ENCODE peak calls at places on chromosomes 2 and 18, in six cellular contexts. J is K562, I is spleen, M is GM23338, K is sigmoid colon, Z is suprapubic skin. V is an unnamed sample.

GRCh38 chr18:65568866-65569265 is 181.9 kb upstream of the CDH7 start:
- DNase-seq in J (no peak), I (no peak), M (no peak), K (no peak), Z (no peak), V (no peak)

GRCh38 chr2:156892449-156893335 is 364.8 kb upstream of the GALNT5 start:
- DNase-seq in J (peak; percentile 53), I (no peak), M (peak; percentile 77), K (no peak), Z (no peak), V (peak; percentile 46)

GRCh38 chr18:42373584-42373983 is 418.6 kb downstream of the PIK3C3 start:
- DNase-seq in J (no peak), I (no peak), M (no peak), K (no peak), Z (no peak), V (no peak)

GRCh38 chr2:174615951-174616436 is 18.4 kb upstream of the WIPF1 start:
- DNase-seq in J (no peak), I (no peak), M (no peak), K (no peak), Z (no peak), V (peak; percentile 54)

GRCh38 chr2:205925373-205926337 is 160.3 kb downstream of the INO80D start:
- DNase-seq in J (peak; percentile 61), I (peak; percentile 94), M (peak; percentile 86), K (peak; percentile 92), Z (peak; percentile 79), V (peak; percentile 79)

GRCh38 chr2:241891988-241892298 is 22.4 kb downstream of the RTP5 start:
- DNase-seq in J (no peak), I (no peak), M (no peak), K (no peak), Z (no peak), V (no peak)

GRCh38 chr2:106108351-106108750 is 85.8 kb downstream of the UXS1 start:
- DNase-seq in J (no peak), I (no peak), M (no peak), K (no peak), Z (no peak), V (peak; percentile 19)

GRCh38 chr2:238171575-238172187 is 12.9 kb downstream of the ERFE start:
- DNase-seq in J (no peak), I (no peak), M (no peak), K (no peak), Z (no peak), V (no peak)

GRCh38 chr2:235263205-235264120 is 230.4 kb upstream of the AGAP1 start:
- DNase-seq in J (peak; percentile 8), I (no peak), M (peak; percentile 11), K (peak; percentile 90), Z (peak; percentile 87), V (peak; percentile 76)

GRCh38 chr2:186379052-186379451 is 107.0 kb upstream of the ZC3H15 start:
- DNase-seq in J (peak; percentile 55), I (no peak), M (no peak), K (no peak), Z (no peak), V (no peak)

GRCh38 chr2:48016620-48017019 is 110.3 kb upstream of the FBXO11 start:
- DNase-seq in J (peak; percentile 31), I (no peak), M (peak; percentile 89), K (no peak), Z (no peak), V (no peak)

GRCh38 chr18:46411191-46411590 is 245.8 kb downstream of the LOXHD1 start:
- DNase-seq in J (no peak), I (no peak), M (no peak), K (no peak), Z (no peak), V (no peak)

GRCh38 chr2:209556354-209556961 is 132.6 kb downstream of the MAP2 start:
- DNase-seq in J (no peak), I (no peak), M (peak; percentile 47), K (no peak), Z (no peak), V (peak; percentile 70)

GRCh38 chr18:6270791-6271216 is 143.9 kb downstream of the L3MBTL4 start:
- DNase-seq in J (no peak), I (no peak), M (no peak), K (no peak), Z (no peak), V (no peak)

GRCh38 chr2:239551206-239551605 is 150.4 kb upstream of the HDAC4 start:
- DNase-seq in J (no peak), I (peak; percentile 29), M (no peak), K (peak; percentile 9), Z (peak; percentile 10), V (no peak)

GRCh38 chr18:54950221-54950620 is 9.0 kb downstream of the CCDC68 start:
- DNase-seq in J (no peak), I (no peak), M (no peak), K (no peak), Z (no peak), V (no peak)

GRCh38 chr2:26521054-26521912 is 43.4 kb upstream of the OTOF start:
- DNase-seq in J (peak; percentile 70), I (peak; percentile 67), M (peak; percentile 83), K (peak; percentile 39), Z (peak; percentile 28), V (no peak)

GRCh38 chr2:38279201-38279600 is 97.9 kb downstream of the ATL2 start:
- DNase-seq in J (no peak), I (no peak), M (no peak), K (no peak), Z (no peak), V (no peak)

GRCh38 chr2:48952071-48952604 is 196.6 kb upstream of the LHCGR start:
- DNase-seq in J (no peak), I (no peak), M (no peak), K (no peak), Z (no peak), V (no peak)

GRCh38 chr18:70671889-70672551 is 383.2 kb downstream of the SOCS6 start:
- DNase-seq in J (no peak), I (no peak), M (no peak), K (no peak), Z (no peak), V (no peak)

GRCh38 chr2:139214806-139215205 is 434.6 kb upstream of the NXPH2 start:
- DNase-seq in J (no peak), I (no peak), M (no peak), K (no peak), Z (no peak), V (no peak)

GRCh38 chr2:143936758-143937562 is 583.0 kb downstream of the ZEB2 start:
- DNase-seq in J (no peak), I (peak; percentile 81), M (peak; percentile 81), K (peak; percentile 61), Z (peak; percentile 59), V (peak; percentile 48)

DNA sequence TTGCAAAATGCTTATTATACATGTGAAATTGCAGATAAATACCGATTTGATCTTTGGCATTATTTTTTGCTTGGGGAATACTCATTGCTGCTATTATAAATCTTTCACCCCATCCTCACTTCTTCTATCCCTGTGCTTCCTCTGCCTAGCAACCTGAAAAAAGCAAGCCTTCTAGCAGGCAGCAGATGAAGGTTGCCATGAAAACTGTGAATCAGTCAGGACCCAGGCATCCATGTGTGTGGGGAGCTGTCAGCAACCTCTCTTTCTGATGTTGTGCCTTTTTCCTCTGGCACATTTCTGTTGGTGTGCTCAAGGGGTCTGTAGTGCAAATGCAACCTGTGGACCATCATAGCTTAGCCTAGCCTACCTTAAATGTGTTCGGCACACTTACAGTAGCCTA is 364.2 kb downstream of the LRRTM1 start:
- DNase-seq in J (no peak), I (no peak), M (no peak), K (no peak), Z (no peak), V (no peak)
- H3K4me1 ChIP-seq in J (no peaks in the 10 kb centered on the region), I (no peaks in the 10 kb centered on the region), M (peaks cover 10% of the 10 kb centered on the region), K (no peaks in the 10 kb centered on the region), Z (no peaks in the 10 kb centered on the region), V (no peaks in the 10 kb centered on the region)

DNA sequence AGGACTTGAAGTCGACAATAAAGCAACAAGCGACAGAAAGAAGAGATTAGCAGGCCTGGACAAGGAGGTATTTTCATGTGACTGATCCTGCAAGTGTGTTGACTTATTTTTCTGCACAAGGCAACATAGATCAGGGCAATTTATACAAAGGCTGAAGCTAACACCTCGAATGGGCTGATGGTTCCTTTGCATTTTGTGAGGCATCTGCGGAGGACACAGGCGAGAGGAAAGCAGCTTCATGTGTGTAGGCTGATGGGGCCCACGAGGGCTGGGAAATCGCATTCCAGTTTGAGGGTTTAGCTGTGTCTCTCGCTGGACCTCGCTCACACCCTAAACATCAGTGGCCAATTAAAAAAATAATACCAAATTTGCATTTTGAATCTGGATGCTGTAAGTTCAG is 382.1 kb downstream of the SOX11 start:
- DNase-seq in J (no peak), I (no peak), M (no peak), K (no peak), Z (no peak), V (no peak)
- TF ChIP-seq POLR2AphosphoS5 in J (no peak), I (no peak), M (no peak), K (no peak), Z (no peak), V (no peak)

DNA sequence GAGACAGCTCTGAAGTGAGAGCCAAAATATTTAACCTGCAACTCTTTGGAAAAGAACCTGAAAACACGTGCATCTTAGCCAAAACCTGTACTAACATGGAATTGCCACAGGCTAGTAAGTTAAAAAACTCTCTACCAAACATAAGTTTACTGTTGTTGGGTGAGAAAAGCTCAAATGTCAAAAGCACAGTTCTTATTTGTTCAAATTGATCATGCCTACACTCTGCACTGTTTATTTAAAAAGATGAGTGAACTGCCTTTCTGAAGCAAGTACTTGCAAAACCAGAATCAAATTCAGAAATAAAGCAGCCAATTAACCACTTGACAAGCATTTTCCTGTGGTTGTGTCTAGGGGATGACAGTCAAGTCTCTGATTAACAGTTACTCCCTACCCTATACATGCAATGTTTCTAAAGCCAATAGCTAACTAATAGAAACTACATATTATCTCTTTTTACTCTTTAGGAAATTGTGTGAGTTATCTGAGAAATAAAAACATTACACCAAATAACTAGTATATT is 5.6 kb downstream of the IKZF2 start:
- DNase-seq in J (no peak), I (no peak), M (no peak), K (no peak), Z (no peak), V (no peak)
- H3K4me3 ChIP-seq in J (no peak overlapping the region), I (no peak overlapping the region), M (no peak overlapping the region), K (no peak overlapping the region), Z (no peak overlapping the region), V (no peak overlapping the region)

GRCh38 chr2:24337958-24338357 is 22.4 kb downstream of the ITSN2 start:
- DNase-seq in J (peak; percentile 44), I (no peak), M (peak; percentile 36), K (no peak), Z (no peak), V (peak; percentile 63)

GRCh38 chr2:24342110-24342910 is 18.0 kb downstream of the ITSN2 start:
- DNase-seq in J (no peak), I (no peak), M (no peak), K (no peak), Z (no peak), V (no peak)

GRCh38 chr2:24343225-24343882 is 17.0 kb downstream of the ITSN2 start:
- DNase-seq in J (no peak), I (no peak), M (no peak), K (no peak), Z (no peak), V (peak; percentile 42)

GRCh38 chr2:24334245-24334633 is 26.1 kb downstream of the ITSN2 start:
- DNase-seq in J (no peak), I (no peak), M (no peak), K (no peak), Z (no peak), V (no peak)

DNA sequence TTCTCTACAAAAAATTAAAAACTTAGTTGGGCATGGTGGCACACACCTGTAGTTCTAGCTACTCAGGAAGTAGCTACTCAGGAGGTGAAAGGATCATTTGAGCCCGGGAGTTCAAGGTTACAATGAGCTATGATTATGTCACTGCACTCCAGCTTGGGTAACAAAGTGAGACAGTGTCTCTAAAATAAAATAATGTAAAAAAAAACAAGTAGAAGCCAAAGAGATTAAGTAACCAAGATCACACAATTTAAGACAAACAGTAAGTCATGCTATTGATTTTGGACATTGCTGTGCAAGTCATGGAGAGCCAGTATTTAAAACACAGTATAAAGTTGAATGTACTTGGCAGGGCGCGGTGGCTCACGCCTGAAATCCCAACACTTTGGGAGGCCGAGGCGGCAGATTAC is 20.5 kb downstream of the ITSN2 start:
- DNase-seq in J (no peak), I (no peak), M (no peak), K (no peak), Z (no peak), V (no peak)
- H3K4me1 ChIP-seq in J (no peaks in the 10 kb centered on the region), I (peaks cover 83% of the 10 kb centered on the region), M (peaks cover 18% of the 10 kb centered on the region), K (peaks cover 33% of the 10 kb centered on the region), Z (peaks cover 12% of the 10 kb centered on the region), V (peaks cover 3% of the 10 kb centered on the region)